ENCODE peak calls at places on chromosomes 6 and 20, in eight cellular contexts. One of them, this sample, is unnamed. For H3K4me1, the result is how much of the 10 kb centered on the place peaks cover.

GRCh38 chr20:15440249-15440820 is 1102.9 kb upstream of the FLRT3 start:
- DNase-seq in fibroblast of lung: no peak
- DNase-seq in mesenchymal stem cell: no peak
- DNase-seq in CD8-positive, alpha-beta T cell: no peak
- DNase-seq in esophagus squamous epithelium: no peak
- DNase-seq in stomach: no peak
- DNase-seq in upper lobe of right lung: no peak
- DNase-seq in gastrocnemius medialis: no peak
- DNase-seq in this sample: no peak

GRCh38 chr20:35319206-35320197 is 27.3 kb upstream of the FAM83C start:
- DNase-seq in fibroblast of lung: peak
- DNase-seq in CD8-positive, alpha-beta T cell: no peak
- DNase-seq in esophagus squamous epithelium: no peak
- DNase-seq in gastrocnemius medialis: no peak
- DNase-seq in stomach: no peak
- DNase-seq in mesenchymal stem cell: peak
- DNase-seq in upper lobe of right lung: no peak
- DNase-seq in this sample: no peak

GRCh38 chr6:111653961-111654360 is 48.3 kb upstream of the TRAF3IP2 start:
- DNase-seq in mesenchymal stem cell: no peak
- DNase-seq in fibroblast of lung: no peak
- DNase-seq in CD8-positive, alpha-beta T cell: no peak
- DNase-seq in upper lobe of right lung: no peak
- DNase-seq in stomach: no peak
- DNase-seq in esophagus squamous epithelium: no peak
- DNase-seq in gastrocnemius medialis: no peak
- DNase-seq in this sample: no peak

GRCh38 chr6:6694825-6695710 is 106.5 kb downstream of the LY86 start:
- DNase-seq in CD8-positive, alpha-beta T cell: no peak
- DNase-seq in mesenchymal stem cell: no peak
- DNase-seq in upper lobe of right lung: peak
- DNase-seq in gastrocnemius medialis: no peak
- DNase-seq in fibroblast of lung: peak
- DNase-seq in esophagus squamous epithelium: no peak
- DNase-seq in stomach: peak
- DNase-seq in this sample: no peak

GRCh38 chr6:113782641-113783040 is 74.5 kb upstream of the MARCKS start:
- DNase-seq in esophagus squamous epithelium: no peak
- DNase-seq in fibroblast of lung: no peak
- DNase-seq in upper lobe of right lung: no peak
- DNase-seq in stomach: no peak
- DNase-seq in gastrocnemius medialis: no peak
- DNase-seq in CD8-positive, alpha-beta T cell: no peak
- DNase-seq in mesenchymal stem cell: no peak
- DNase-seq in this sample: no peak

GRCh38 chr6:53343092-53343491 is 5.7 kb downstream of the ELOVL5 start:
- DNase-seq in gastrocnemius medialis: no peak
- DNase-seq in upper lobe of right lung: no peak
- DNase-seq in fibroblast of lung: no peak
- DNase-seq in stomach: no peak
- DNase-seq in mesenchymal stem cell: no peak
- DNase-seq in CD8-positive, alpha-beta T cell: no peak
- DNase-seq in esophagus squamous epithelium: no peak
- DNase-seq in this sample: no peak

GRCh38 chr6:22308939-22309338 is 12.1 kb upstream of the PRL start:
- DNase-seq in mesenchymal stem cell: no peak
- DNase-seq in upper lobe of right lung: no peak
- DNase-seq in fibroblast of lung: no peak
- DNase-seq in CD8-positive, alpha-beta T cell: no peak
- DNase-seq in gastrocnemius medialis: no peak
- DNase-seq in stomach: no peak
- DNase-seq in esophagus squamous epithelium: no peak
- DNase-seq in this sample: no peak

GRCh38 chr6:18147160-18147559 is 7.7 kb downstream of the TPMT start:
- DNase-seq in gastrocnemius medialis: no peak
- DNase-seq in esophagus squamous epithelium: no peak
- DNase-seq in fibroblast of lung: no peak
- DNase-seq in upper lobe of right lung: no peak
- DNase-seq in CD8-positive, alpha-beta T cell: no peak
- DNase-seq in stomach: no peak
- DNase-seq in mesenchymal stem cell: no peak
- DNase-seq in this sample: no peak

GRCh38 chr6:13352165-13352564 is 23.8 kb upstream of the TBC1D7 start:
- DNase-seq in gastrocnemius medialis: no peak
- DNase-seq in stomach: no peak
- DNase-seq in upper lobe of right lung: no peak
- DNase-seq in esophagus squamous epithelium: no peak
- DNase-seq in fibroblast of lung: no peak
- DNase-seq in CD8-positive, alpha-beta T cell: no peak
- DNase-seq in mesenchymal stem cell: no peak
- DNase-seq in this sample: no peak

GRCh38 chr6:138692978-138693909 is 80.3 kb upstream of the CCDC28A start:
- DNase-seq in upper lobe of right lung: peak
- DNase-seq in esophagus squamous epithelium: no peak
- DNase-seq in mesenchymal stem cell: peak
- DNase-seq in fibroblast of lung: peak
- DNase-seq in stomach: peak
- DNase-seq in gastrocnemius medialis: peak
- DNase-seq in CD8-positive, alpha-beta T cell: peak
- DNase-seq in this sample: peak

GRCh38 chr20:37538003-37538402 is 10.3 kb upstream of the BLCAP start:
- DNase-seq in stomach: no peak
- DNase-seq in upper lobe of right lung: no peak
- DNase-seq in esophagus squamous epithelium: no peak
- DNase-seq in mesenchymal stem cell: peak
- DNase-seq in fibroblast of lung: peak
- DNase-seq in CD8-positive, alpha-beta T cell: no peak
- DNase-seq in gastrocnemius medialis: no peak
- DNase-seq in this sample: no peak

GRCh38 chr6:35077006-35077712 is 64.0 kb downstream of the TCP11 start:
- DNase-seq in gastrocnemius medialis: peak
- DNase-seq in mesenchymal stem cell: no peak
- DNase-seq in CD8-positive, alpha-beta T cell: no peak
- DNase-seq in stomach: no peak
- DNase-seq in fibroblast of lung: no peak
- DNase-seq in esophagus squamous epithelium: no peak
- DNase-seq in upper lobe of right lung: peak
- DNase-seq in this sample: no peak

GRCh38 chr6:169167581-169168301 is 85.9 kb downstream of the THBS2 start:
- DNase-seq in fibroblast of lung: peak
- DNase-seq in gastrocnemius medialis: no peak
- DNase-seq in upper lobe of right lung: peak
- DNase-seq in stomach: peak
- DNase-seq in mesenchymal stem cell: peak
- DNase-seq in esophagus squamous epithelium: no peak
- DNase-seq in CD8-positive, alpha-beta T cell: no peak
- DNase-seq in this sample: no peak

GRCh38 chr6:146265051-146265450 is 236.2 kb downstream of the GRM1 start:
- DNase-seq in mesenchymal stem cell: no peak
- DNase-seq in gastrocnemius medialis: no peak
- DNase-seq in upper lobe of right lung: no peak
- DNase-seq in fibroblast of lung: no peak
- DNase-seq in CD8-positive, alpha-beta T cell: no peak
- DNase-seq in stomach: no peak
- DNase-seq in esophagus squamous epithelium: no peak
- DNase-seq in this sample: no peak

GRCh38 chr6:53441761-53442160 is 93.0 kb upstream of the ELOVL5 start:
- DNase-seq in upper lobe of right lung: no peak
- DNase-seq in esophagus squamous epithelium: no peak
- DNase-seq in CD8-positive, alpha-beta T cell: no peak
- DNase-seq in gastrocnemius medialis: no peak
- DNase-seq in mesenchymal stem cell: no peak
- DNase-seq in fibroblast of lung: peak
- DNase-seq in stomach: no peak
- DNase-seq in this sample: no peak

GRCh38 chr20:15297059-15297875 is 959.9 kb upstream of the FLRT3 start:
- DNase-seq in upper lobe of right lung: no peak
- DNase-seq in stomach: peak
- DNase-seq in fibroblast of lung: no peak
- DNase-seq in CD8-positive, alpha-beta T cell: no peak
- DNase-seq in gastrocnemius medialis: no peak
- DNase-seq in mesenchymal stem cell: no peak
- DNase-seq in esophagus squamous epithelium: no peak
- DNase-seq in this sample: no peak

GRCh38 chr20:46811328-46812084 is 83.1 kb upstream of the EYA2 start:
- DNase-seq in esophagus squamous epithelium: no peak
- DNase-seq in CD8-positive, alpha-beta T cell: no peak
- DNase-seq in stomach: no peak
- DNase-seq in upper lobe of right lung: no peak
- DNase-seq in fibroblast of lung: no peak
- DNase-seq in mesenchymal stem cell: no peak
- DNase-seq in gastrocnemius medialis: no peak
- DNase-seq in this sample: no peak

GRCh38 chr6:163741342-163741741 is 326.8 kb downstream of the QKI start:
- DNase-seq in esophagus squamous epithelium: no peak
- DNase-seq in stomach: no peak
- DNase-seq in mesenchymal stem cell: no peak
- DNase-seq in upper lobe of right lung: no peak
- DNase-seq in gastrocnemius medialis: no peak
- DNase-seq in fibroblast of lung: no peak
- DNase-seq in CD8-positive, alpha-beta T cell: no peak
- DNase-seq in this sample: no peak

GRCh38 chr6:19554356-19555225 is 282.6 kb upstream of the ID4 start:
- DNase-seq in upper lobe of right lung: no peak
- DNase-seq in CD8-positive, alpha-beta T cell: no peak
- DNase-seq in fibroblast of lung: peak
- DNase-seq in esophagus squamous epithelium: no peak
- DNase-seq in stomach: no peak
- DNase-seq in gastrocnemius medialis: no peak
- DNase-seq in mesenchymal stem cell: no peak
- DNase-seq in this sample: no peak

GRCh38 chr6:13395272-13396237 is 67.2 kb upstream of the TBC1D7 start:
- DNase-seq in stomach: peak
- DNase-seq in mesenchymal stem cell: peak
- DNase-seq in esophagus squamous epithelium: no peak
- DNase-seq in upper lobe of right lung: no peak
- DNase-seq in fibroblast of lung: peak
- DNase-seq in gastrocnemius medialis: peak
- DNase-seq in CD8-positive, alpha-beta T cell: no peak
- DNase-seq in this sample: no peak

GRCh38 chr6:124273701-124274100 is 470.0 kb downstream of the NKAIN2 start:
- DNase-seq in esophagus squamous epithelium: no peak
- DNase-seq in gastrocnemius medialis: no peak
- DNase-seq in CD8-positive, alpha-beta T cell: no peak
- DNase-seq in upper lobe of right lung: no peak
- DNase-seq in fibroblast of lung: no peak
- DNase-seq in mesenchymal stem cell: no peak
- DNase-seq in stomach: no peak
- DNase-seq in this sample: no peak

GRCh38 chr6:80638222-80639055 is 532.0 kb downstream of the BCKDHB start:
- DNase-seq in gastrocnemius medialis: no peak
- DNase-seq in stomach: peak
- DNase-seq in esophagus squamous epithelium: no peak
- DNase-seq in CD8-positive, alpha-beta T cell: no peak
- DNase-seq in upper lobe of right lung: no peak
- DNase-seq in mesenchymal stem cell: peak
- DNase-seq in fibroblast of lung: peak
- DNase-seq in this sample: no peak

GRCh38 chr6:53792973-53793317 is 1.9 kb upstream of the LRRC1 start:
- DNase-seq in esophagus squamous epithelium: no peak
- DNase-seq in CD8-positive, alpha-beta T cell: no peak
- DNase-seq in gastrocnemius medialis: no peak
- DNase-seq in fibroblast of lung: no peak
- DNase-seq in upper lobe of right lung: no peak
- DNase-seq in mesenchymal stem cell: no peak
- DNase-seq in stomach: no peak
- DNase-seq in this sample: no peak

GRCh38 chr6:130995783-130996447 is 67.1 kb downstream of the EPB41L2 start:
- DNase-seq in mesenchymal stem cell: peak
- DNase-seq in esophagus squamous epithelium: no peak
- DNase-seq in upper lobe of right lung: no peak
- DNase-seq in gastrocnemius medialis: no peak
- DNase-seq in CD8-positive, alpha-beta T cell: no peak
- DNase-seq in stomach: no peak
- DNase-seq in fibroblast of lung: no peak
- DNase-seq in this sample: no peak

GRCh38 chr6:130994319-130995097 is 68.5 kb downstream of the EPB41L2 start:
- DNase-seq in fibroblast of lung: no peak
- DNase-seq in CD8-positive, alpha-beta T cell: no peak
- DNase-seq in stomach: no peak
- DNase-seq in esophagus squamous epithelium: no peak
- DNase-seq in upper lobe of right lung: no peak
- DNase-seq in gastrocnemius medialis: no peak
- DNase-seq in mesenchymal stem cell: no peak
- DNase-seq in this sample: no peak

GRCh38 chr6:130996635-130997034 is 66.4 kb downstream of the EPB41L2 start:
- DNase-seq in upper lobe of right lung: no peak
- DNase-seq in mesenchymal stem cell: no peak
- DNase-seq in CD8-positive, alpha-beta T cell: no peak
- DNase-seq in stomach: no peak
- DNase-seq in gastrocnemius medialis: no peak
- DNase-seq in esophagus squamous epithelium: no peak
- DNase-seq in fibroblast of lung: no peak
- DNase-seq in this sample: no peak

GRCh38 chr6:130991422-130992144 is 71.5 kb downstream of the EPB41L2 start:
- DNase-seq in esophagus squamous epithelium: no peak
- DNase-seq in CD8-positive, alpha-beta T cell: no peak
- DNase-seq in upper lobe of right lung: no peak
- DNase-seq in gastrocnemius medialis: no peak
- DNase-seq in fibroblast of lung: no peak
- DNase-seq in mesenchymal stem cell: no peak
- DNase-seq in stomach: no peak
- DNase-seq in this sample: no peak

GRCh38 chr6:130993292-130993765 is 69.7 kb downstream of the EPB41L2 start:
- DNase-seq in CD8-positive, alpha-beta T cell: no peak
- DNase-seq in mesenchymal stem cell: no peak
- DNase-seq in gastrocnemius medialis: no peak
- DNase-seq in esophagus squamous epithelium: no peak
- DNase-seq in stomach: no peak
- DNase-seq in upper lobe of right lung: no peak
- DNase-seq in fibroblast of lung: no peak
- DNase-seq in this sample: no peak
- H3K27ac ChIP-seq in CD8-positive, alpha-beta T cell: no peak
- H3K27ac ChIP-seq in mesenchymal stem cell: no peak
- H3K27ac ChIP-seq in gastrocnemius medialis: no peak
- H3K27ac ChIP-seq in esophagus squamous epithelium: no peak
- H3K27ac ChIP-seq in stomach: no peak
- H3K27ac ChIP-seq in upper lobe of right lung: no peak
- H3K27ac ChIP-seq in fibroblast of lung: no peak
- H3K27ac ChIP-seq in this sample: no peak

GRCh38 chr6:137213813-137214212 is 5.4 kb downstream of the IFNGR1 start:
- DNase-seq in gastrocnemius medialis: no peak
- DNase-seq in fibroblast of lung: no peak
- DNase-seq in stomach: no peak
- DNase-seq in CD8-positive, alpha-beta T cell: no peak
- DNase-seq in esophagus squamous epithelium: no peak
- DNase-seq in upper lobe of right lung: no peak
- DNase-seq in mesenchymal stem cell: no peak
- DNase-seq in this sample: no peak
- H3K4me3 ChIP-seq in gastrocnemius medialis: peak
- H3K4me3 ChIP-seq in fibroblast of lung: no peak
- H3K4me3 ChIP-seq in stomach: no peak
- H3K4me3 ChIP-seq in CD8-positive, alpha-beta T cell: no peak
- H3K4me3 ChIP-seq in esophagus squamous epithelium: no peak
- H3K4me3 ChIP-seq in upper lobe of right lung: peak
- H3K4me3 ChIP-seq in mesenchymal stem cell: no peak
- H3K4me3 ChIP-seq in this sample: no peak

GRCh38 chr20:45340236-45340847 is 7.9 kb downstream of the SDC4 start:
- DNase-seq in esophagus squamous epithelium: no peak
- DNase-seq in stomach: peak
- DNase-seq in CD8-positive, alpha-beta T cell: no peak
- DNase-seq in gastrocnemius medialis: peak
- DNase-seq in fibroblast of lung: no peak
- DNase-seq in upper lobe of right lung: no peak
- DNase-seq in mesenchymal stem cell: no peak
- DNase-seq in this sample: no peak
- H3K4me1 ChIP-seq in esophagus squamous epithelium: half or more
- H3K4me1 ChIP-seq in stomach: half or more
- H3K4me1 ChIP-seq in CD8-positive, alpha-beta T cell: under half
- H3K4me1 ChIP-seq in gastrocnemius medialis: half or more
- H3K4me1 ChIP-seq in fibroblast of lung: half or more
- H3K4me1 ChIP-seq in upper lobe of right lung: half or more
- H3K4me1 ChIP-seq in mesenchymal stem cell: half or more
- H3K4me1 ChIP-seq in this sample: under half

GRCh38 chr6:89291256-89291819 is 23.8 kb downstream of the GABRR2 start:
- DNase-seq in mesenchymal stem cell: no peak
- DNase-seq in upper lobe of right lung: no peak
- DNase-seq in gastrocnemius medialis: no peak
- DNase-seq in fibroblast of lung: no peak
- DNase-seq in esophagus squamous epithelium: no peak
- DNase-seq in stomach: no peak
- DNase-seq in CD8-positive, alpha-beta T cell: no peak
- DNase-seq in this sample: no peak
- H3K27ac ChIP-seq in mesenchymal stem cell: no peak
- H3K27ac ChIP-seq in upper lobe of right lung: no peak
- H3K27ac ChIP-seq in gastrocnemius medialis: no peak
- H3K27ac ChIP-seq in fibroblast of lung: no peak
- H3K27ac ChIP-seq in esophagus squamous epithelium: no peak
- H3K27ac ChIP-seq in stomach: no peak
- H3K27ac ChIP-seq in CD8-positive, alpha-beta T cell: no peak
- H3K27ac ChIP-seq in this sample: no peak